ENCODE peak calls at places on chromosome 15, in four cellular contexts. P is GM12878, T is uterus, F is esophagus muscularis mucosa. V is an unnamed sample. For H3K4me1, the result is how much of the 10 kb centered on the place peaks cover.

GRCh38 chr15:89874926-89875564 is 18.7 kb downstream of the AP3S2 start:
- DNase-seq in P (no peak), T (peak), F (peak), V (peak)

GRCh38 chr15:42820811-42821210 is 83.9 kb upstream of the CDAN1 start:
- DNase-seq in P (no peak), T (no peak), F (no peak), V (no peak)

GRCh38 chr15:89665449-89666146 is 10.3 kb upstream of the KIF7 start:
- DNase-seq in P (no peak), T (peak), F (no peak), V (no peak)

GRCh38 chr15:52360229-52361203 is 64.9 kb upstream of the MYO5C start:
- DNase-seq in P (no peak), T (no peak), F (no peak), V (no peak)

GRCh38 chr15:60584355-60585023 is 105.5 kb upstream of the ICE2 start:
- DNase-seq in P (no peak), T (no peak), F (no peak), V (no peak)

GRCh38 chr15:65829150-65829764 is 37.2 kb upstream of the DENND4A start:
- DNase-seq in P (no peak), T (no peak), F (no peak), V (no peak)

GRCh38 chr15:73981761-73982222 is 10.3 kb downstream of the STOML1 start:
- DNase-seq in P (no peak), T (no peak), F (no peak), V (no peak)

GRCh38 chr15:74855857-74856256 is 12.9 kb upstream of the ULK3 start:
- DNase-seq in P (no peak), T (no peak), F (no peak), V (no peak)

GRCh38 chr15:77503240-77503639 is 82.6 kb downstream of the HMG20A start:
- DNase-seq in P (no peak), T (no peak), F (no peak), V (no peak)

GRCh38 chr15:90018216-90018831 is 17.2 kb downstream of the ZNF710 start:
- DNase-seq in P (no peak), T (no peak), F (no peak), V (peak)

GRCh38 chr15:31325432-31325975 is 1.1 kb upstream of the KLF13 start:
- DNase-seq in P (no peak), T (peak), F (peak), V (peak)

GRCh38 chr15:62647195-62647865 is 395.2 kb upstream of the TPM1 start:
- DNase-seq in P (no peak), T (no peak), F (peak), V (no peak)

GRCh38 chr15:25185791-25186190 is 231.0 kb downstream of the SNRPN start:
- DNase-seq in P (no peak), T (no peak), F (no peak), V (peak)

GRCh38 chr15:100189319-100189718 is 152.5 kb downstream of the ADAMTS17 start:
- DNase-seq in P (no peak), T (no peak), F (no peak), V (no peak)

GRCh38 chr15:25186411-25186810 is 231.6 kb downstream of the SNRPN start:
- DNase-seq in P (no peak), T (no peak), F (no peak), V (peak)

GRCh38 chr15:90823455-90823974 is 44.9 kb upstream of the FURIN start:
- DNase-seq in P (no peak), T (no peak), F (no peak), V (no peak)

GRCh38 chr15:49927462-49927861 is 191.6 kb downstream of the ATP8B4 start:
- DNase-seq in P (no peak), T (no peak), F (no peak), V (no peak)

GRCh38 chr15:100703671-100704070 is 101.3 kb downstream of the ASB7 start:
- DNase-seq in P (peak), T (peak), F (no peak), V (no peak)

GRCh38 chr15:59976480-59976879 is 27.6 kb upstream of the FOXB1 start:
- DNase-seq in P (peak), T (no peak), F (no peak), V (no peak)

GRCh38 chr15:93035953-93036810 is 52.8 kb downstream of the RGMA start:
- DNase-seq in P (no peak), T (no peak), F (no peak), V (peak)

GRCh38 chr15:81865850-81866537 is 179.8 kb downstream of the MEX3B start:
- DNase-seq in P (peak), T (no peak), F (no peak), V (no peak)

GRCh38 chr15:31332681-31333071 is 6.0 kb downstream of the KLF13 start:
- DNase-seq in P (no peak), T (no peak), F (no peak), V (no peak)

GRCh38 chr15:69469467-69470191 is 17.0 kb downstream of the RPLP1 start:
- DNase-seq in P (no peak), T (no peak), F (no peak), V (no peak)

GRCh38 chr15:74396445-74397238 is 29.2 kb upstream of the CYP11A1 start:
- DNase-seq in P (peak), T (no peak), F (no peak), V (no peak)

GRCh38 chr15:76866716-76867321 is 38.3 kb downstream of the SCAPER start:
- DNase-seq in P (no peak), T (no peak), F (no peak), V (no peak)

GRCh38 chr15:97517726-97518125 is 442.8 kb upstream of the ARRDC4 start:
- DNase-seq in P (no peak), T (no peak), F (no peak), V (no peak)

GRCh38 chr15:85581495-85581894 is 201.1 kb downstream of the AKAP13 start:
- DNase-seq in P (no peak), T (peak), F (peak), V (peak)
- H3K4me1 ChIP-seq in P (half or more), T (under half), F (half or more), V (under half)

DNA sequence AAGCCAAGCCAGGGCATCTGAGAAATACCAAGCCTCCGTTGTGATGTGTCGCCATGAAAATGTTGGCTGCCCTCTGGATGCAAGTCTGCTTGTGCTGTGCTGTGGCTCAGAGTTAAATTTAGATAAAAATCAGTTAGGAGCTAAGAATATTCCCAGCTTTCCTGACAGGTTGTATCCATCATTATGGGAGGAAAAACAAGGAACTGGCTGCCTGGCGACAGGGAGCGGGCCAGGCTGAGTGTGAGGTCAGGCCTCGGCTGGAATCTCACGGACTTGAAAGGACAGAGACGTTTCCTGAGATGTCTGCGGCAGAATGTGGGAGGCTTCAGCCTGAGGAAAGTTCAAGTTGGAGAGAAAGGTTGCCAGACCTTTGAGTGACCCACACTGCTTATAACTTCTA is 213.8 kb downstream of the THSD4 start:
- DNase-seq in P (no peak), T (peak), F (no peak), V (no peak)
- TF ChIP-seq POLR2A in P (no peak), T (no peak), F (no peak), V (no peak)

GRCh38 chr15:98717942-98718341 is 69.6 kb downstream of the IGF1R start:
- DNase-seq in P (no peak), T (no peak), F (no peak), V (no peak)

GRCh38 chr15:98719169-98719515 is 70.8 kb downstream of the IGF1R start:
- DNase-seq in P (no peak), T (no peak), F (no peak), V (no peak)

GRCh38 chr15:98720036-98720435 is 71.7 kb downstream of the IGF1R start:
- DNase-seq in P (no peak), T (peak), F (no peak), V (no peak)

GRCh38 chr15:98720577-98720976 is 72.2 kb downstream of the IGF1R start:
- DNase-seq in P (no peak), T (no peak), F (no peak), V (no peak)

DNA sequence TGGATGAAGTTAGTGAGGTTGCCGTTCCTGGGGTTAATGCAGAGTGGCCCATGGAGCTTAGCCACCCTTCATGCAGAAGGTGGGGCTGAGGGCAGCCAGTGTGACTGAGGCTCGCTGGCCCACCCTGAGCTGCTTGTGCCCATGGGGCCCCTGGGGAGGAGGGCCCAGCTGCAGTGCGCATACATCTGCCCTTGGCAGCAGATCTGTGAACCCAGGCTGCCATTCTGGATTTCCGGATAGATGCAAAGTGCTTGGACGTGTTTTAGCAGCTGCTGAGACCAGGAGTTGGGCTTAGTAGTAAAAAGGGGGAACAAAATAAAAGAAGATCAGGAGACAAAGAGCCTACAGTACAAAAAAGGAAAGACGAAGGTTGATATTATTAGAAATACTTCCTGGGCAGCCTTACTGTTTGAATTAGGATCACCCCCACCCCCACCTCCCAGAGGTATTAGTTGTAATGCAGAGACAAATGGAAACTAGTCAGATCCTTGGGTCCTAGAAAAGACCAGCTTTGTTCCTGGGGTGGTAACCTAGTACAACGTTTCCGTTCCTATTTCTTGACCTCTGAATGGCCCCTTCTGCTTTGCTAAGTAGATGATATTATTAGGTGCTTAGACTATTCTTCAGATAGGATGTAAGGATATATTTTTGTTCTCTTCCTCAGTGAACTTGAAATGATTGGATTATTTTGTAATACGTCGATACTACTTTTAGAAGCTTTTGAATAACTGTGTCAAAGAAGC is 70.3 kb downstream of the IGF1R start:
- DNase-seq in P (no peak), T (no peak), F (no peak), V (no peak)
- H3K4me1 ChIP-seq in P (under half), T (under half), F (half or more), V (under half)

DNA sequence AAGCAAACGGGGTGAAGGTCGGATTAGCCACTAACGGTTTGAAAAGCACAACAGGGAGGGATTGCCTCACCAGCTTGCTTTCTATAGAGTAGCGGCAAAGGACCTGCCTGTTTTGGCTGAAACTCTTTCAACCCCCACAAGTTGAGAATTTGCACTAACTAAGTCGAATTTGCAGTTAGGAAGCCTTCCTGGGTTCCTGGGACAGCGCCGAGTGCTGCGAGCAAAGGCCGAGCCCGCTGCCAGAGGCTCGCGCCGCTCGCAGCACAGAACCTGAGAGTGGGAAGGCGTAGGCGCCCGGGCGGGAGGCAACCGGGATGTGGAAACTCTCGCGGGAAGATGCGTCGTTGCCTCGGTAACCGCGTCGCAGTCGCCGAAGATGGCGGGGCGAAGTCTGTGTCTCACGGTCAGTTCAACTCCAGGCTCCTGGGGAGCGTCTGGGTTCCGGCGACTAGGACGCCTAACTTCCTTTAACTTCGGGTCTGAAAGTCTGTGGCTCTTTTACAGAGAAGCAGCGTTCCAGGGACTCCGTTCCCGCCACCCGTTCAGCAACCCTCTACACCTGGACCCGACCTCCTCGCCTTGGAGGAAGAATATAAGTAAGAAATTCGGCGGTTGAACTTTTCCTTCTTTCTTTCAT is at the start of gene TEX9:
- DNase-seq in P (peak), T (peak), F (no peak), V (peak)
- TF ChIP-seq POLR2A in P (peak), T (no peak), F (no peak), V (peak)

GRCh38 chr15:26235148-26235769 is 372.1 kb upstream of the ATP10A start:
- DNase-seq in P (no peak), T (no peak), F (no peak), V (no peak)
- H3K4me1 ChIP-seq in P (under half), T (under half), F (under half), V (under half)